ENCODE peak calls at places on chromosomes 16 and 17, in five cellular contexts. One of them, this sample, is unnamed.

GRCh38 chr17:48539177-48539576 is 5.7 kb downstream of the HOXB2 start:
- DNase-seq in SK-N-SH: no peak
- DNase-seq in upper lobe of left lung: no peak
- DNase-seq in prostate gland: no peak
- DNase-seq in HL-60: no peak
- DNase-seq in this sample: no peak

GRCh38 chr17:57152916-57153528 is 68.0 kb downstream of the AKAP1 start:
- DNase-seq in SK-N-SH: no peak
- DNase-seq in upper lobe of left lung: no peak
- DNase-seq in prostate gland: no peak
- DNase-seq in HL-60: no peak
- DNase-seq in this sample: no peak

GRCh38 chr17:2903193-2903974 is 107.1 kb downstream of the RAP1GAP2 start:
- DNase-seq in SK-N-SH: no peak
- DNase-seq in upper lobe of left lung: no peak
- DNase-seq in prostate gland: no peak
- DNase-seq in HL-60: no peak
- DNase-seq in this sample: no peak

GRCh38 chr17:67528751-67529436 is 151.8 kb downstream of the PITPNC1 start:
- DNase-seq in SK-N-SH: peak
- DNase-seq in upper lobe of left lung: peak
- DNase-seq in prostate gland: peak
- DNase-seq in HL-60: no peak
- DNase-seq in this sample: peak

GRCh38 chr17:32235588-32235987 is 30.0 kb upstream of the RHBDL3 start:
- DNase-seq in SK-N-SH: no peak
- DNase-seq in upper lobe of left lung: no peak
- DNase-seq in prostate gland: no peak
- DNase-seq in HL-60: no peak
- DNase-seq in this sample: no peak

GRCh38 chr17:64209983-64210382 is 53.1 kb downstream of the TEX2 start:
- DNase-seq in SK-N-SH: no peak
- DNase-seq in upper lobe of left lung: no peak
- DNase-seq in prostate gland: no peak
- DNase-seq in HL-60: no peak
- DNase-seq in this sample: peak

GRCh38 chr16:68524069-68524820 is 14.8 kb upstream of the ZFP90 start:
- DNase-seq in SK-N-SH: no peak
- DNase-seq in upper lobe of left lung: no peak
- DNase-seq in prostate gland: no peak
- DNase-seq in HL-60: no peak
- DNase-seq in this sample: no peak

GRCh38 chr16:16140537-16140936 is 82.8 kb downstream of the ABCC6 start:
- DNase-seq in SK-N-SH: no peak
- DNase-seq in upper lobe of left lung: no peak
- DNase-seq in prostate gland: no peak
- DNase-seq in HL-60: no peak
- DNase-seq in this sample: no peak

GRCh38 chr16:85394511-85395206 is 218.5 kb upstream of the GSE1 start:
- DNase-seq in SK-N-SH: no peak
- DNase-seq in upper lobe of left lung: peak
- DNase-seq in prostate gland: no peak
- DNase-seq in HL-60: no peak
- DNase-seq in this sample: no peak

GRCh38 chr16:85395207-85395912 is 217.8 kb upstream of the GSE1 start:
- DNase-seq in SK-N-SH: peak
- DNase-seq in upper lobe of left lung: peak
- DNase-seq in prostate gland: peak
- DNase-seq in HL-60: no peak
- DNase-seq in this sample: no peak

GRCh38 chr16:85398050-85398451 is 215.1 kb upstream of the GSE1 start:
- DNase-seq in SK-N-SH: no peak
- DNase-seq in upper lobe of left lung: no peak
- DNase-seq in prostate gland: no peak
- DNase-seq in HL-60: no peak
- DNase-seq in this sample: no peak

GRCh38 chr16:85396879-85397871 is 215.9 kb upstream of the GSE1 start:
- DNase-seq in SK-N-SH: no peak
- DNase-seq in upper lobe of left lung: peak
- DNase-seq in prostate gland: no peak
- DNase-seq in HL-60: no peak
- DNase-seq in this sample: no peak

DNA sequence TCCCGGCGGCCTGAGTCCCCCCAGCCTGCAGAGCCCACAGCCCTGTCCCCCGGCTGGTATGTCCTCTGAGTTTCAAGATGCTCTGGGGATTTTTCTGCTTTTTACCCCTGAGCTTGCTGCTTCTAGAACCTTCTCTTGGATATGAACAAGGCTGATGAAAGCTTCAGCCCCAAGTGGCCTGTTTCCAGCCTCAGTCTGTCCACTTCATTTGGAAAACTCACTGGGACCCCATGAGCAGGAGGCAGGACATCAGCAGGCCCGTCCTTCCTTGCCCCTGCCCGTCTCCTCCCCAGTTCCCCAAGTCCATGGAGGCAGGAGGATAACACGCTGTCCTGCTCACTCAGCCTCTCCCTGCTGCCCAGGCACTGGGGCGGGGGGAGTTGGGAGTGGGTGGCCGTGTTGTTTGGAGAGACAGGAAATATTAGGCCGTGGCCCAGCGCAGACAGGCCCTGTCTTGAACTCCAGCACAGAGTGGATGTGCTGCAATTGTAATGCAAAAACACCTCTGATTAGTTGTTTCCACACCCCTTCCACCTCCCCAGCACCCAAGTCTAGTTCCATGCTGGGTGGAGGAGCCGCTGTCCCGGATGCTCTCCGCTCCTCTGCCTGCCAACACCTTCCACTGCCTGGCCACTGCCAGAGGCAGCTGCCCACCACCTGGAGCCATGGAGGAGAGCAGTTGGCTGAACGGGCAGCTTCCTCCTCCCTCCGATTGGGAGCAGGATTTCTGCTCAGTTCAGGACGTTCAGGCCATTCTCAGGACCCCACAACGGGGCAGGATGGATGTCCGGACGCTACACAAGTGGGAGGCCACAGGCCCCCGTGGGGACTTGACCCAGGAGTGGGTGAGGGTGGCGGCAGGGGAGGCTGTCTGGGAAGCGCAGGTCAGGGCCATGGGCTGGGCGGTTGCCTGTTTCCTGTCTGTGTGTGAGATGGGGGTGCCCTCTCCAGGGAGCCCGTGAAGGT is 216.9 kb upstream of the GSE1 start:
- DNase-seq in SK-N-SH: peak
- DNase-seq in upper lobe of left lung: peak
- DNase-seq in prostate gland: peak
- DNase-seq in HL-60: no peak
- DNase-seq in this sample: no peak
- H3K27ac ChIP-seq in SK-N-SH: peak
- H3K27ac ChIP-seq in upper lobe of left lung: peak
- H3K27ac ChIP-seq in prostate gland: peak
- H3K27ac ChIP-seq in HL-60: no peak
- H3K27ac ChIP-seq in this sample: peak

DNA sequence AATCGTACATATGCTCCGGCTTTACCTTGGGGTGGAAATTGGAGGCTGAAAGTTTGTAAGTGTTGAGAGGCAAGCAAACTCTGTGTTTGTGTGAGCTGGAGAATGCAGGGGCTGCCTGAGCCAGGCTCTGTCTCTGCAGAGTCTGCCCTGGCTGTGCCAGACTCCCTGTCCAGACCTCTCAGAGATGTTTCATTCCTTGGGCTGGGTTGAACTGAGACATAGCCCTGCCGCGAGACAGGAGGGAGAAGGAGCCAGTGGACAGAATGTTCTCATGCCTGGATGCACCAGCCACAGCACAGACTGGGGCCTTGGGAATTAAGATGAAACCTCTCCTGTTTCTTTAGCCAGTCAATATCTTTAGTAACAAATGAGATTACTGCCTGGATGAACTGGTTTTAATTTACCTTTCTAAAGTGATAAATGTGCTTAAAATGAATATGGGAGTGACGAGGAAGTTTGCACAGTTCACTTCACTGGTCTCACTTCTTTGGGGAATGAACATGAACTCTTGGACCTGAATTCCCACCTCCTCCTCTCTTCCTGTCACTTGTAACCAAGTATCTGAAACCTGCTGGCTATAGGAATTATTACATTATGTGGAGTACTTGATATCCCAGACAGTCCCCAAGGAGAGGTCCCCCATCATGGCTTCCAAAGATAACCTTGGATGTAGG is 40.1 kb downstream of the YPEL2 start:
- DNase-seq in SK-N-SH: no peak
- DNase-seq in upper lobe of left lung: no peak
- DNase-seq in prostate gland: no peak
- DNase-seq in HL-60: no peak
- DNase-seq in this sample: no peak
- TF ChIP-seq POLR2AphosphoS5 in SK-N-SH: no peak
- TF ChIP-seq POLR2AphosphoS5 in upper lobe of left lung: peak
- TF ChIP-seq POLR2AphosphoS5 in prostate gland: peak
- TF ChIP-seq POLR2AphosphoS5 in HL-60: no peak
- TF ChIP-seq POLR2AphosphoS5 in this sample: peak

DNA sequence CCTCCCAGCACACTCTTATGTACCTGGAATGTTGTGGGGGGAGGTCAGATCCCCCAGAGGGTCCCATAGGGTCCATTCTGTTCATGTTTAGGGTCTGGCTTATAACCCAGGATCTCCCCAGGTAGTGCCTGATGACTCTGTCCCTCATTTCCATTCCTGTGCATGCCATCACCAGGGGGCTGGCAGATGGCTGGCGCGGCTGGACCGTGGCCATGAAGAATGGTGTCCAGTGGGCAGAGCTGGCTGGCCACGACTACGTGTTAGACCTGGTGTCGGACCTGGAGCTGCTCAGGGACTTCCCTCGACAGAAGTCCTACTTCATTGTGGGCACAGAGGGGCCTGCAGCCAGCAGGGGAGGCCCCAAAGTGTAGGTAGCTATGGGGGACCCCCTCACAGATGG is 35.0 kb upstream of the ALKBH5 start:
- DNase-seq in SK-N-SH: no peak
- DNase-seq in upper lobe of left lung: peak
- DNase-seq in prostate gland: no peak
- DNase-seq in HL-60: no peak
- DNase-seq in this sample: no peak
- H3K27ac ChIP-seq in SK-N-SH: no peak
- H3K27ac ChIP-seq in upper lobe of left lung: no peak
- H3K27ac ChIP-seq in prostate gland: no peak
- H3K27ac ChIP-seq in HL-60: no peak
- H3K27ac ChIP-seq in this sample: no peak

GRCh38 chr16:81712681-81713080 is 66.4 kb upstream of the PLCG2 start:
- DNase-seq in SK-N-SH: no peak
- DNase-seq in upper lobe of left lung: no peak
- DNase-seq in prostate gland: no peak
- DNase-seq in HL-60: no peak
- DNase-seq in this sample: no peak

GRCh38 chr16:81713796-81714195 is 65.3 kb upstream of the PLCG2 start:
- DNase-seq in SK-N-SH: no peak
- DNase-seq in upper lobe of left lung: no peak
- DNase-seq in prostate gland: no peak
- DNase-seq in HL-60: no peak
- DNase-seq in this sample: no peak

GRCh38 chr16:81713295-81713772 is 65.8 kb upstream of the PLCG2 start:
- DNase-seq in SK-N-SH: no peak
- DNase-seq in upper lobe of left lung: peak
- DNase-seq in prostate gland: no peak
- DNase-seq in HL-60: no peak
- DNase-seq in this sample: no peak

GRCh38 chr16:81710596-81710995 is 68.5 kb upstream of the PLCG2 start:
- DNase-seq in SK-N-SH: no peak
- DNase-seq in upper lobe of left lung: no peak
- DNase-seq in prostate gland: no peak
- DNase-seq in HL-60: no peak
- DNase-seq in this sample: no peak

DNA sequence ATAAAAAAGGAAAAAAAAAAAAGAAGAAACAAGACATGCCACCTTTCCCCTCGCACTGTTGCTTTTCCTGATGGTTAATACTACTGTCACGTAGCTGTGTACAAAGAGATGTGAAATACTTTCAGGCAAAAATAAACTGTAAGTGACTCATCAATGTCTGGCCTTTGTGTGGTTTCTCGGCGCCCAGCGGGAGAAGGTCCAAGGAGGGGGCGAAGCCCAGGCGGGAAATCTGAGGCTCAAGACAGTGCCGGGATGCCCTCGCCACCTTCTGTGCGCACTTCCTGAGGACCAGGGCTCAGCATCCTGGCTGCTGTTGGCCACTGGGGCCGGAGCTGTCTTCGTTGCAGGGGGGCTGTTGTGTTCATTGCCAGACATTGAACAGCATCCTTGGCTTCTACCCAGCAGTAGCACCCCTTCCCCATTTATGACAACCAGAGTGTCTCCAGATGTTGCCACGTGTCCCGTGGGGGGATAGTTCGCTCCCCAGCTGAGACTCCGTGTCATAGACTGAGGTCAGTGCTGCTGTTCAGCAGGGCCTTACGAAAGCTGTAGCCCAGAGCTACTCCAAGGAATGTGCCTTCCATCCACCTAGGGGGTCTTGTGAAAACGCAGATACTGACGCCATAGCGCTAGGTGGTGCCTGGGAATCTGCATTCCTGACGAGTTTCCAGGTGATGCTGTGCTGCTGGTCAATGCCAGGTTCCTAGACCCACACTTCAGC is 67.3 kb upstream of the PLCG2 start:
- DNase-seq in SK-N-SH: peak
- DNase-seq in upper lobe of left lung: no peak
- DNase-seq in prostate gland: no peak
- DNase-seq in HL-60: peak
- DNase-seq in this sample: no peak
- TF ChIP-seq POLR2AphosphoS5 in SK-N-SH: peak
- TF ChIP-seq POLR2AphosphoS5 in upper lobe of left lung: peak
- TF ChIP-seq POLR2AphosphoS5 in prostate gland: peak
- TF ChIP-seq POLR2AphosphoS5 in HL-60: no peak
- TF ChIP-seq POLR2AphosphoS5 in this sample: peak

DNA sequence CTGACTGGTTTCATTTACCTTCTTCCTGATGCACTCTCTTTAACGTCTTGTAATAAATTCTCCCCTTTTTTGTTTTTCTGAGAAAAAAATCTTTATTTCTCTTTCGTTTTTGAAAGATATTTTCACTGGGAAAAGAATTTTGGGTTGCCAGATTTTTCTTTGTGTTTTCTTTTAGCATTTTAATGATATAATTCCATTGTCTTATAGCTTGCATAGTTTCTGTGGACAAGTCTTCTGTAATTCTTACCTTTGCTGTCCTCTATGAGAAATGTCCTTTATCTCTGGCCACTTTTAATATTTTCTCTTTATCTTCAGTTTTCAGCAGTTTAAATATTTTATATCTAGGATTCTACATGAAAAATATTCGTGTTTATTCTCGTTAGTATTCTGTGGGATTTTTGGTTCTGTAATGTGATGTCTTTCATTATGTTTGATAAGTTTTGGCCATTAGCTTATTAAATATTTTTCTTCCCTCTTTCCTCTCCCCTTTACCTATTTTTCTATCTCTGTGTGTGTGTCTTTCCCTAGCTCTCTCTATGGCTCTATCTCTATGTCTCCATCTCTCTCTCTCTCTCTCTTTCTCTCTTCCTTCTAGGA is 236.5 kb downstream of the C16orf95 start:
- DNase-seq in SK-N-SH: no peak
- DNase-seq in upper lobe of left lung: no peak
- DNase-seq in prostate gland: no peak
- DNase-seq in HL-60: no peak
- DNase-seq in this sample: no peak
- H3K27ac ChIP-seq in SK-N-SH: no peak
- H3K27ac ChIP-seq in upper lobe of left lung: no peak
- H3K27ac ChIP-seq in prostate gland: no peak
- H3K27ac ChIP-seq in HL-60: no peak
- H3K27ac ChIP-seq in this sample: no peak